ENCODE peak calls at places on chromosomes 6 and 20, in four cellular contexts. One of them, this sample, is unnamed.

GRCh38 chr6:109892451-109893435 is 85.4 kb upstream of the GPR6 start:
- DNase-seq in GM12878: no peak
- DNase-seq in K562: no peak
- DNase-seq in GM12891: no peak
- DNase-seq in this sample: no peak

GRCh38 chr20:24341781-24342180 is 127.6 kb upstream of the SYNDIG1 start:
- DNase-seq in K562: no peak
- DNase-seq in GM12891: no peak
- DNase-seq in GM12878: no peak
- DNase-seq in this sample: no peak

GRCh38 chr6:143139239-143139784 is 78.6 kb downstream of the AIG1 start:
- DNase-seq in GM12878: no peak
- DNase-seq in GM12891: no peak
- DNase-seq in K562: no peak
- DNase-seq in this sample: no peak

GRCh38 chr6:35024601-35025054 is 116.5 kb downstream of the TCP11 start:
- DNase-seq in GM12891: no peak
- DNase-seq in GM12878: no peak
- DNase-seq in K562: peak; percentile 65
- DNase-seq in this sample: peak; percentile 58

GRCh38 chr6:168417158-168417557 is 23.8 kb upstream of the SMOC2 start:
- DNase-seq in K562: no peak
- DNase-seq in GM12878: no peak
- DNase-seq in GM12891: no peak
- DNase-seq in this sample: no peak

GRCh38 chr6:3612341-3613041 is 139.0 kb downstream of the PXDC1 start:
- DNase-seq in GM12878: no peak
- DNase-seq in GM12891: no peak
- DNase-seq in K562: no peak
- DNase-seq in this sample: no peak

GRCh38 chr6:42938987-42939809 is 9.9 kb downstream of the CNPY3 start:
- DNase-seq in K562: no peak
- DNase-seq in GM12891: no peak
- DNase-seq in GM12878: no peak
- DNase-seq in this sample: no peak

GRCh38 chr6:30691208-30691872 is 556 bp upstream of the NRM start:
- DNase-seq in GM12891: no peak
- DNase-seq in K562: peak; percentile 63
- DNase-seq in GM12878: no peak
- DNase-seq in this sample: no peak

GRCh38 chr6:150354754-150355571 is 13.8 kb upstream of the IYD start:
- DNase-seq in K562: no peak
- DNase-seq in GM12891: no peak
- DNase-seq in GM12878: no peak
- DNase-seq in this sample: no peak

GRCh38 chr20:63151554-63152321 is 64.2 kb downstream of the YTHDF1 start:
- DNase-seq in K562: no peak
- DNase-seq in GM12878: no peak
- DNase-seq in GM12891: no peak
- DNase-seq in this sample: no peak

GRCh38 chr6:132931937-132932336 is 117.6 kb downstream of the RPS12 start:
- DNase-seq in K562: no peak
- DNase-seq in GM12891: no peak
- DNase-seq in GM12878: no peak
- DNase-seq in this sample: no peak

GRCh38 chr6:1231941-1232340 is 80.0 kb upstream of the FOXQ1 start:
- DNase-seq in GM12878: no peak
- DNase-seq in GM12891: no peak
- DNase-seq in K562: no peak
- DNase-seq in this sample: no peak

GRCh38 chr20:34302312-34302722 is 838 bp downstream of the AHCY start:
- DNase-seq in GM12878: no peak
- DNase-seq in K562: peak; percentile 35
- DNase-seq in GM12891: no peak
- DNase-seq in this sample: no peak

GRCh38 chr20:56422131-56422823 is 10.2 kb downstream of the CASS4 start:
- DNase-seq in GM12878: no peak
- DNase-seq in K562: peak; percentile 82
- DNase-seq in GM12891: no peak
- DNase-seq in this sample: no peak

GRCh38 chr6:163319609-163320366 is 94.7 kb upstream of the QKI start:
- DNase-seq in GM12878: no peak
- DNase-seq in GM12891: no peak
- DNase-seq in K562: no peak
- DNase-seq in this sample: no peak

GRCh38 chr6:167968091-167968490 is 29.4 kb upstream of the KIF25 start:
- DNase-seq in K562: peak; percentile 66
- DNase-seq in GM12878: no peak
- DNase-seq in GM12891: no peak
- DNase-seq in this sample: no peak

GRCh38 chr6:431504-431903 is 40.0 kb downstream of the IRF4 start:
- DNase-seq in K562: no peak
- DNase-seq in GM12878: no peak
- DNase-seq in GM12891: no peak
- DNase-seq in this sample: no peak

GRCh38 chr6:90687751-90688380 is 101.0 kb upstream of the MAP3K7 start:
- DNase-seq in K562: peak; percentile 1
- DNase-seq in GM12878: no peak
- DNase-seq in GM12891: no peak
- DNase-seq in this sample: no peak

GRCh38 chr20:63738687-63739128 is 868 bp upstream of the SLC2A4RG start:
- DNase-seq in GM12891: no peak
- DNase-seq in K562: peak; percentile 74
- DNase-seq in GM12878: no peak
- DNase-seq in this sample: no peak

GRCh38 chr6:331622-332521 is 39.6 kb downstream of the DUSP22 start:
- DNase-seq in K562: no peak
- DNase-seq in GM12878: peak; percentile 93
- DNase-seq in GM12891: no peak
- DNase-seq in this sample: no peak

GRCh38 chr6:114195736-114196403 is 147.0 kb downstream of the HS3ST5 start:
- DNase-seq in GM12878: no peak
- DNase-seq in K562: no peak
- DNase-seq in GM12891: no peak
- DNase-seq in this sample: no peak

GRCh38 chr6:134795696-134796095 is 154.2 kb downstream of the ALDH8A1 start:
- DNase-seq in GM12878: no peak
- DNase-seq in K562: no peak
- DNase-seq in GM12891: no peak
- DNase-seq in this sample: no peak

GRCh38 chr6:3208096-3208774 is 19.2 kb downstream of the TUBB2B start:
- DNase-seq in GM12878: no peak
- DNase-seq in GM12891: no peak
- DNase-seq in K562: peak; percentile 49
- DNase-seq in this sample: no peak

GRCh38 chr6:112620832-112621569 is 273.9 kb downstream of the RFPL4B start:
- DNase-seq in GM12878: no peak
- DNase-seq in K562: peak; percentile 43
- DNase-seq in GM12891: no peak
- DNase-seq in this sample: no peak

GRCh38 chr6:165426892-165427291 is 117.5 kb upstream of the C6orf118 start:
- DNase-seq in GM12891: no peak
- DNase-seq in GM12878: no peak
- DNase-seq in K562: no peak
- DNase-seq in this sample: no peak

GRCh38 chr6:128463942-128464341 is 56.5 kb downstream of the PTPRK start:
- DNase-seq in K562: no peak
- DNase-seq in GM12878: no peak
- DNase-seq in GM12891: no peak
- DNase-seq in this sample: no peak

GRCh38 chr6:52263709-52264320 is 19.5 kb upstream of the IL17F start:
- DNase-seq in K562: peak; percentile 70
- DNase-seq in GM12891: peak; percentile 32
- DNase-seq in GM12878: no peak
- DNase-seq in this sample: no peak

GRCh38 chr20:1526896-1527295 is 30.6 kb downstream of the SIRPD start:
- DNase-seq in GM12891: no peak
- DNase-seq in K562: no peak
- DNase-seq in GM12878: no peak
- DNase-seq in this sample: no peak

GRCh38 chr6:22102671-22103070 is 194.2 kb downstream of the PRL start:
- DNase-seq in GM12891: no peak
- DNase-seq in GM12878: peak; percentile 68
- DNase-seq in K562: no peak
- DNase-seq in this sample: no peak

GRCh38 chr6:106163966-106164877 is 78.1 kb downstream of the PRDM1 start:
- DNase-seq in GM12891: no peak
- DNase-seq in K562: no peak
- DNase-seq in GM12878: peak; percentile 87
- DNase-seq in this sample: peak; percentile 72

GRCh38 chr20:34989118-34989517 is 33.5 kb downstream of the MYH7B start:
- DNase-seq in K562: no peak
- DNase-seq in GM12878: no peak
- DNase-seq in GM12891: no peak
- DNase-seq in this sample: no peak

GRCh38 chr20:36628076-36628475 is 17.9 kb downstream of the SLA2 start:
- DNase-seq in GM12891: no peak
- DNase-seq in GM12878: no peak
- DNase-seq in K562: no peak
- DNase-seq in this sample: no peak

GRCh38 chr6:45170309-45170708 is 157.8 kb upstream of the RUNX2 start:
- DNase-seq in GM12891: no peak
- DNase-seq in GM12878: no peak
- DNase-seq in K562: no peak
- DNase-seq in this sample: no peak

GRCh38 chr20:19543114-19543513 is 214.9 kb upstream of the RIN2 start:
- DNase-seq in GM12878: no peak
- DNase-seq in GM12891: no peak
- DNase-seq in K562: no peak
- DNase-seq in this sample: no peak

GRCh38 chr6:21597706-21598273 is 4.2 kb downstream of the SOX4 start:
- DNase-seq in K562: no peak
- DNase-seq in GM12878: no peak
- DNase-seq in GM12891: no peak
- DNase-seq in this sample: no peak

GRCh38 chr6:41439524-41440418 is 104.4 kb downstream of the NCR2 start:
- DNase-seq in GM12878: peak; percentile 67
- DNase-seq in K562: no peak
- DNase-seq in GM12891: peak; percentile 60
- DNase-seq in this sample: no peak

GRCh38 chr6:41441598-41442205 is 104.5 kb upstream of the FOXP4 start:
- DNase-seq in GM12891: no peak
- DNase-seq in K562: no peak
- DNase-seq in GM12878: no peak
- DNase-seq in this sample: no peak

GRCh38 chr6:41442800-41443501 is 103.2 kb upstream of the FOXP4 start:
- DNase-seq in K562: peak; percentile 73
- DNase-seq in GM12878: no peak
- DNase-seq in GM12891: no peak
- DNase-seq in this sample: no peak

GRCh38 chr6:41438746-41439145 is 103.3 kb downstream of the NCR2 start:
- DNase-seq in K562: no peak
- DNase-seq in GM12891: no peak
- DNase-seq in GM12878: no peak
- DNase-seq in this sample: no peak

GRCh38 chr6:41440958-41441357 is 105.2 kb upstream of the FOXP4 start:
- DNase-seq in GM12891: no peak
- DNase-seq in K562: no peak
- DNase-seq in GM12878: no peak
- DNase-seq in this sample: no peak
- TF ChIP-seq SPI1 in GM12891: no peak
- TF ChIP-seq SPI1 in K562: no peak
- TF ChIP-seq SPI1 in GM12878: no peak
- TF ChIP-seq SPI1 in this sample: no peak

GRCh38 chr20:6006603-6006949 is 47.3 kb downstream of the LRRN4 start:
- DNase-seq in GM12891: no peak
- DNase-seq in K562: no peak
- DNase-seq in GM12878: no peak
- DNase-seq in this sample: no peak

GRCh38 chr20:6008254-6008653 is 45.6 kb downstream of the LRRN4 start:
- DNase-seq in K562: peak; percentile 26
- DNase-seq in GM12878: no peak
- DNase-seq in GM12891: no peak
- DNase-seq in this sample: peak; percentile 80

GRCh38 chr20:6007529-6008103 is 46.2 kb downstream of the LRRN4 start:
- DNase-seq in GM12878: no peak
- DNase-seq in GM12891: no peak
- DNase-seq in K562: no peak
- DNase-seq in this sample: no peak

GRCh38 chr20:6012166-6012565 is 41.7 kb downstream of the LRRN4 start:
- DNase-seq in GM12891: no peak
- DNase-seq in GM12878: no peak
- DNase-seq in K562: peak; percentile 57
- DNase-seq in this sample: no peak

GRCh38 chr20:6007094-6007528 is 46.7 kb downstream of the LRRN4 start:
- DNase-seq in K562: peak; percentile 22
- DNase-seq in GM12891: no peak
- DNase-seq in GM12878: no peak
- DNase-seq in this sample: peak; percentile 2
- TF ChIP-seq SPI1 in K562: no peak
- TF ChIP-seq SPI1 in GM12891: no peak
- TF ChIP-seq SPI1 in GM12878: no peak
- TF ChIP-seq SPI1 in this sample: no peak

DNA sequence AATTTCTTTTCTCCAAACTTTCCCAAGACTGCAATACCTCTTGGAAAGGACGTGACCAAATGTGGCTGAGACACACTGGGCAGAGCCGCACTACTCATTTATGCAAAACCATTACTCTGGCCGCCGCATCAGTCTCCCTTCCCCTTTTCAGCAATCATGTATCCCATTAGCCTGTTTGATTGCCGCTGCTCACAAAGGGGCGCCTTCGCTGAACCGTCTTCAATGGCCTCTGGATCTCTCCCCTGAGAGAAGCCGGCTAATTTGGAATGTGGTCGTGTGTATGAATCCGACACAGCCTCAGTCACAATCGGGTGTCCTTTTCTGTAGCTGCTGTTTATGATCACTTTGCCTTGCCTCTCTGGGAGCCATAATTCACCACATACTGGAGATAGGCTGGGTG is 361.1 kb downstream of the ZFAND3 start:
- DNase-seq in K562: no peak
- DNase-seq in GM12891: no peak
- DNase-seq in GM12878: no peak
- DNase-seq in this sample: no peak
- TF ChIP-seq SPI1 in K562: no peak
- TF ChIP-seq SPI1 in GM12891: no peak
- TF ChIP-seq SPI1 in GM12878: no peak
- TF ChIP-seq SPI1 in this sample: no peak

GRCh38 chr6:87116922-87117321 is 22.0 kb upstream of the CGA start:
- DNase-seq in GM12878: no peak
- DNase-seq in GM12891: no peak
- DNase-seq in K562: no peak
- DNase-seq in this sample: no peak
- TF ChIP-seq SPI1 in GM12878: no peak
- TF ChIP-seq SPI1 in GM12891: no peak
- TF ChIP-seq SPI1 in K562: no peak
- TF ChIP-seq SPI1 in this sample: no peak

DNA sequence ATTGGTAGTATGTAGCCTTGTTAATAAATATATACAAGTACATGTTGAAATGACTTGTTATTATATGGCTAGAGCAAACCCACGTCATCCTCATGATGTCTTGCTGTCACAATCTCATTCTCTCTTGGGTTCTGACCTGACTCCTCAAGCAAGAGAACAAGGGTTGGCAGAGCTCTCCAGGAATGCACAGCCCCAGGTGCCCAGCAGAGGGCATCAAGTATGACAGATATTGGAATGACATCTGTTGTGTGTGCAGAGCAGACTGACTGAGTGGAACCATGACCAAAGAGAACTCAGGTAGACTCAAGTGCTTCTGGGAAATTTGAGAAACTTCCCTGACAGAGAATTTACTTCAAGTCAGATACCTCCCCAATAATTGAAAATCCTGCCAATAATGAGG is 90.6 kb downstream of the PAX1 start:
- DNase-seq in K562: peak; percentile 6
- DNase-seq in GM12891: no peak
- DNase-seq in GM12878: no peak
- DNase-seq in this sample: no peak
- TF ChIP-seq SPI1 in K562: no peak
- TF ChIP-seq SPI1 in GM12891: no peak
- TF ChIP-seq SPI1 in GM12878: no peak
- TF ChIP-seq SPI1 in this sample: no peak